ENCODE peak calls at places on chromosomes 4 and X, in nine cellular contexts. I is CD4-positive, CD25-positive, alpha-beta regulatory T cell; S is DMS53; L is PC-3; A is AG08395; J is left ventricle myocardium inferior; M is Karpas-422; X is H4; Z is stimulated activated CD4-positive, alpha-beta T cell treated with anti-CD3 and anti-CD28 coated beads, Interleukin-1b, Interleukin-23, amount 100 ng/mL, for 4 hours. Y is an unnamed sample.

GRCh38 chr4:162422312-162422711 is 258.5 kb upstream of the FSTL5 start:
- DNase-seq in J (no peak), X (no peak), Z (no peak), L (peak), I (no peak), S (no peak), A (no peak), M (no peak), Y (no peak)

GRCh38 chr4:110183643-110184042 is 14.8 kb downstream of the ELOVL6 start:
- DNase-seq in S (peak), J (no peak), I (no peak), X (no peak), A (no peak), L (no peak), M (no peak), Z (no peak), Y (no peak)

GRCh38 chr4:176359590-176359989 is 39.8 kb downstream of the SPCS3 start:
- DNase-seq in A (peak), M (no peak), J (no peak), Z (no peak), X (no peak), I (no peak), S (no peak), L (no peak), Y (no peak)

GRCh38 chrX:66071116-66071515 is 31.2 kb upstream of the VSIG4 start:
- DNase-seq in A (no peak), I (no peak), L (no peak), M (no peak), J (no peak), X (no peak), Z (no peak), S (no peak), Y (no peak)

GRCh38 chr4:182904271-182904761 is 12.9 kb downstream of the DCTD start:
- DNase-seq in L (no peak), A (no peak), I (no peak), M (no peak), S (no peak), J (no peak), Z (no peak), X (no peak), Y (no peak)

GRCh38 chr4:106315476-106315967 is 487 bp downstream of the TBCK start:
- DNase-seq in M (peak), S (peak), L (peak), I (peak), J (no peak), A (peak), X (peak), Z (peak), Y (peak)

GRCh38 chr4:104446431-104446925 is 48.2 kb downstream of the CXXC4 start:
- DNase-seq in A (no peak), Z (no peak), I (no peak), J (no peak), L (no peak), S (no peak), M (no peak), X (no peak), Y (no peak)

GRCh38 chr4:2971275-2971674 is 7.9 kb downstream of the GRK4 start:
- DNase-seq in M (no peak), Z (no peak), A (no peak), J (no peak), L (no peak), S (no peak), I (no peak), X (no peak), Y (no peak)

GRCh38 chr4:42331914-42332368 is 65.3 kb upstream of the SHISA3 start:
- DNase-seq in S (peak), M (peak), A (no peak), J (peak), I (no peak), L (peak), Z (no peak), X (peak), Y (no peak)

GRCh38 chr4:67545996-67546356 is 673 bp upstream of the CENPC start:
- DNase-seq in L (no peak), M (peak), X (no peak), Z (no peak), A (no peak), J (no peak), I (no peak), S (peak), Y (no peak)

GRCh38 chr4:110134269-110134889 is 64.0 kb downstream of the ELOVL6 start:
- DNase-seq in J (no peak), A (no peak), Z (no peak), X (no peak), M (no peak), I (no peak), S (no peak), L (no peak), Y (no peak)

GRCh38 chr4:184793735-184794355 is 31.9 kb downstream of the ACSL1 start:
- DNase-seq in X (no peak), S (no peak), A (no peak), I (no peak), L (no peak), J (no peak), Z (no peak), M (no peak), Y (no peak)

GRCh38 chr4:118398226-118399090 is 45.7 kb upstream of the PRSS12 start:
- DNase-seq in J (no peak), L (no peak), M (no peak), Z (no peak), I (peak), X (no peak), S (no peak), A (no peak), Y (no peak)

GRCh38 chr4:114364857-114365256 is 233.8 kb upstream of the UGT8 start:
- DNase-seq in X (peak), S (no peak), J (no peak), M (no peak), L (no peak), A (peak), I (no peak), Z (no peak), Y (no peak)

GRCh38 chr4:48114396-48114795 is 19.7 kb downstream of the TXK start:
- DNase-seq in S (no peak), I (no peak), L (no peak), Z (no peak), M (no peak), A (no peak), X (no peak), J (no peak), Y (no peak)

GRCh38 chr4:174714393-174715211 is 114.4 kb downstream of the GLRA3 start:
- DNase-seq in S (peak), M (peak), X (peak), L (peak), J (no peak), I (peak), A (peak), Z (no peak), Y (no peak)

GRCh38 chr4:185587444-185588161 is 52.3 kb upstream of the PDLIM3 start:
- DNase-seq in J (no peak), M (no peak), S (no peak), I (peak), Z (peak), L (no peak), X (no peak), A (no peak), Y (no peak)

GRCh38 chrX:120560405-120560841 is 339 bp downstream of the CUL4B start:
- DNase-seq in Z (peak), I (peak), J (peak), S (peak), M (peak), L (peak), A (no peak), X (peak), Y (peak)

GRCh38 chr4:18816228-18816891 is 794.8 kb upstream of the LCORL start:
- DNase-seq in A (no peak), I (no peak), S (no peak), L (peak), J (no peak), M (no peak), Z (no peak), X (no peak), Y (no peak)

GRCh38 chr4:98794565-98795205 is 134.2 kb downstream of the EIF4E start:
- DNase-seq in J (no peak), L (peak), M (no peak), Z (peak), A (peak), I (peak), X (no peak), S (peak), Y (no peak)

GRCh38 chrX:45006002-45006800 is 133.2 kb downstream of the KDM6A start:
- DNase-seq in I (no peak), M (no peak), Z (no peak), X (no peak), S (no peak), J (no peak), A (no peak), L (peak), Y (no peak)

GRCh38 chrX:19804168-19804567 is 83.2 kb downstream of the SH3KBP1 start:
- DNase-seq in L (no peak), A (no peak), S (no peak), Z (no peak), J (no peak), X (no peak), I (no peak), M (no peak), Y (no peak)

GRCh38 chrX:49892552-49892951 is 13.3 kb downstream of the USP27X start:
- DNase-seq in Z (no peak), S (no peak), J (no peak), L (no peak), M (no peak), A (no peak), I (no peak), X (no peak), Y (no peak)

GRCh38 chr4:86338989-86339388 is 20.9 kb downstream of the MAPK10 start:
- DNase-seq in M (no peak), L (peak), J (no peak), A (peak), X (peak), I (no peak), Z (no peak), S (no peak), Y (no peak)

GRCh38 chrX:94107981-94108380 is 434.0 kb downstream of the FAM133A start:
- DNase-seq in X (no peak), J (no peak), M (no peak), L (peak), Z (no peak), S (peak), A (no peak), I (no peak), Y (no peak)

GRCh38 chrX:2523911-2524310 is 23.1 kb upstream of the DHRSX start:
- DNase-seq in X (no peak), M (no peak), I (no peak), J (no peak), Z (no peak), A (no peak), L (no peak), S (no peak), Y (no peak)

Y was measured in lower lobe of right lung.